ENCODE peak calls at places on chromosomes 7 and 10, in six cellular contexts. Q is transverse colon, J is bronchial epithelial cell, K is GM23248, T is mucosa of descending colon, I is skeletal muscle cell. R is an unnamed sample.

GRCh38 chr10:37010741-37011140 is 114.7 kb upstream of the ANKRD30A start:
- DNase-seq in Q (no peak), J (no peak), T (no peak), K (no peak), I (no peak), R (no peak)

GRCh38 chr10:110790913-110791525 is 80.7 kb upstream of the PDCD4 start:
- DNase-seq in I (no peak), J (no peak), T (no peak), Q (no peak), K (no peak), R (no peak)

GRCh38 chr7:71682841-71683341 is 550.9 kb downstream of the GALNT17 start:
- DNase-seq in Q (no peak), T (peak), J (no peak), I (no peak), K (no peak), R (no peak)

GRCh38 chr10:44180321-44181154 is 204.4 kb downstream of the CXCL12 start:
- DNase-seq in Q (no peak), K (peak), T (no peak), I (peak), J (no peak), R (no peak)

GRCh38 chr10:34576789-34577188 is 238.3 kb downstream of the PARD3 start:
- DNase-seq in Q (no peak), K (no peak), T (no peak), J (no peak), I (no peak), R (no peak)

GRCh38 chr10:121268363-121268762 is 329.9 kb downstream of the FGFR2 start:
- DNase-seq in K (no peak), T (peak), J (no peak), I (no peak), Q (no peak), R (no peak)

GRCh38 chr10:4355346-4355745 is 470.7 kb upstream of the AKR1E2 start:
- DNase-seq in Q (no peak), J (peak), T (no peak), I (no peak), K (no peak), R (no peak)

GRCh38 chr7:2821842-2822507 is 22.1 kb downstream of the GNA12 start:
- DNase-seq in K (peak), I (peak), Q (no peak), J (peak), T (no peak), R (no peak)

GRCh38 chr10:125881192-125881591 is at the start of gene DHX32:
- DNase-seq in K (no peak), J (no peak), Q (no peak), T (no peak), I (no peak), R (no peak)

GRCh38 chr7:151795168-151795754 is 81.7 kb downstream of the PRKAG2 start:
- DNase-seq in K (no peak), Q (no peak), T (no peak), J (no peak), I (no peak), R (no peak)

GRCh38 chr7:149741629-149742028 is 31.8 kb downstream of the ZNF467 start:
- DNase-seq in K (peak), T (no peak), J (no peak), I (no peak), Q (no peak), R (no peak)

GRCh38 chr7:68440870-68441269 is 1157.4 kb upstream of the AUTS2 start:
- DNase-seq in I (no peak), J (no peak), Q (no peak), T (no peak), K (no peak), R (no peak)

GRCh38 chr10:68697106-68697505 is 23.9 kb upstream of the CCAR1 start:
- DNase-seq in J (no peak), K (no peak), I (no peak), T (no peak), Q (no peak), R (no peak)

GRCh38 chr7:104225441-104225840 is 17.6 kb upstream of the ORC5 start:
- DNase-seq in J (no peak), I (no peak), K (no peak), Q (no peak), T (no peak), R (no peak)

GRCh38 chr7:127809285-127809702 is 157.3 kb downstream of the SND1 start:
- DNase-seq in I (peak), K (peak), T (no peak), J (peak), Q (no peak), R (no peak)

GRCh38 chr7:77651544-77652162 is 44.6 kb upstream of the RSBN1L start:
- DNase-seq in K (peak), Q (no peak), J (peak), I (no peak), T (peak), R (no peak)

GRCh38 chr10:5890519-5890878 is 456 bp downstream of the FBH1 start:
- DNase-seq in J (peak), Q (peak), K (peak), T (peak), I (no peak), R (peak)

GRCh38 chr7:44348300-44348699 is 22.9 kb upstream of the CAMK2B start:
- DNase-seq in T (no peak), J (peak), K (peak), I (no peak), Q (no peak), R (no peak)

GRCh38 chr7:150435390-150436073 is 14.9 kb upstream of the GIMAP8 start:
- DNase-seq in T (peak), I (no peak), K (no peak), J (no peak), Q (peak), R (peak)

GRCh38 chr10:11215468-11215867 is 197.8 kb downstream of the CELF2 start:
- DNase-seq in T (no peak), Q (no peak), I (no peak), K (no peak), J (no peak), R (no peak)

GRCh38 chr7:76066716-76067503 is 19.0 kb downstream of the MDH2 start:
- DNase-seq in K (no peak), T (no peak), J (no peak), Q (no peak), I (no peak), R (peak)

GRCh38 chr7:116942503-116942902 is 10.8 kb upstream of the ST7 start:
- DNase-seq in K (no peak), J (no peak), T (no peak), Q (no peak), I (no peak), R (no peak)

GRCh38 chr10:100554902-100555301 is 19.2 kb downstream of the HIF1AN start:
- DNase-seq in T (no peak), K (no peak), Q (no peak), I (no peak), J (no peak), R (no peak)

GRCh38 chr7:7861211-7861633 is 107.4 kb upstream of the GLCCI1 start:
- DNase-seq in I (peak), J (peak), Q (no peak), K (peak), T (no peak), R (no peak)

GRCh38 chr7:131544449-131545425 is 11.7 kb downstream of the PODXL start:
- DNase-seq in K (peak), T (no peak), Q (no peak), I (no peak), J (no peak), R (no peak)

GRCh38 chr7:46131916-46132795 is 211.1 kb upstream of the IGFBP3 start:
- DNase-seq in I (no peak), J (peak), T (no peak), K (peak), Q (no peak), R (no peak)

GRCh38 chr10:62626817-62627216 is 177.7 kb upstream of the ADO start:
- DNase-seq in I (no peak), K (peak), J (peak), T (no peak), Q (no peak), R (no peak)

GRCh38 chr10:28054211-28054888 is 55.5 kb upstream of the ODAD2 start:
- DNase-seq in K (peak), T (no peak), J (peak), I (peak), Q (no peak), R (no peak)

GRCh38 chr7:110507832-110508231 is 583.1 kb upstream of the LRRN3 start:
- DNase-seq in J (no peak), Q (no peak), K (no peak), T (no peak), I (no peak), R (peak)

GRCh38 chr10:91349381-91349780 is 60.8 kb upstream of the HECTD2 start:
- DNase-seq in I (peak), Q (no peak), T (no peak), J (peak), K (peak), R (no peak)

GRCh38 chr7:13016036-13016581 is 328.7 kb downstream of the ARL4A start:
- DNase-seq in Q (no peak), T (no peak), I (no peak), J (no peak), K (no peak), R (no peak)

GRCh38 chr10:72924351-72924750 is 30.3 kb downstream of the PLA2G12B start:
- DNase-seq in T (no peak), I (no peak), K (no peak), J (no peak), Q (no peak), R (no peak)

GRCh38 chr7:20191044-20191867 is 25.9 kb downstream of the MACC1 start:
- DNase-seq in K (no peak), Q (no peak), J (no peak), T (no peak), I (no peak), R (no peak)

GRCh38 chr7:91397099-91397498 is 132.9 kb downstream of the FZD1 start:
- DNase-seq in J (no peak), K (no peak), Q (no peak), T (no peak), I (no peak), R (no peak)

GRCh38 chr7:135879238-135879637 is 97.9 kb downstream of the MTPN start:
- DNase-seq in I (no peak), J (peak), Q (no peak), K (peak), T (no peak), R (no peak)

GRCh38 chr7:46542076-46542475 is 621.0 kb upstream of the IGFBP3 start:
- DNase-seq in K (no peak), I (no peak), T (no peak), J (no peak), Q (no peak), R (no peak)

GRCh38 chr10:113027230-113027573 is 77.2 kb downstream of the TCF7L2 start:
- DNase-seq in J (no peak), Q (no peak), K (no peak), I (no peak), T (no peak), R (no peak)

GRCh38 chr10:122513053-122513452 is 47.5 kb upstream of the DMBT1 start:
- DNase-seq in K (no peak), T (no peak), J (no peak), Q (no peak), I (no peak), R (no peak)

GRCh38 chr7:40306025-40306424 is 171.2 kb downstream of the SUGCT start:
- DNase-seq in J (no peak), Q (no peak), K (no peak), I (no peak), T (no peak), R (no peak)

GRCh38 chr10:72338180-72338579 is 16.5 kb downstream of the DNAJB12 start:
- DNase-seq in I (no peak), T (no peak), J (no peak), Q (no peak), K (no peak), R (peak)

GRCh38 chr10:102408728-102409603 is 9.6 kb downstream of the PSD start:
- DNase-seq in J (no peak), Q (peak), I (no peak), K (peak), T (no peak), R (no peak)
- H3K4me3 ChIP-seq in J (peak), Q (peak), I (peak), K (peak), T (no peak), R (no peak)

GRCh38 chr10:130191380-130191779 is 55.2 kb downstream of the GLRX3 start:
- DNase-seq in Q (no peak), K (no peak), J (no peak), I (no peak), T (no peak), R (no peak)

GRCh38 chr10:130189466-130190064 is 53.4 kb downstream of the GLRX3 start:
- DNase-seq in T (no peak), Q (no peak), I (no peak), K (no peak), J (no peak), R (no peak)

GRCh38 chr10:130190737-130191115 is 54.5 kb downstream of the GLRX3 start:
- DNase-seq in I (no peak), J (no peak), K (peak), Q (peak), T (no peak), R (no peak)

GRCh38 chr10:130188195-130189175 is 52.3 kb downstream of the GLRX3 start:
- DNase-seq in K (no peak), I (no peak), T (no peak), J (no peak), Q (no peak), R (no peak)

DNA sequence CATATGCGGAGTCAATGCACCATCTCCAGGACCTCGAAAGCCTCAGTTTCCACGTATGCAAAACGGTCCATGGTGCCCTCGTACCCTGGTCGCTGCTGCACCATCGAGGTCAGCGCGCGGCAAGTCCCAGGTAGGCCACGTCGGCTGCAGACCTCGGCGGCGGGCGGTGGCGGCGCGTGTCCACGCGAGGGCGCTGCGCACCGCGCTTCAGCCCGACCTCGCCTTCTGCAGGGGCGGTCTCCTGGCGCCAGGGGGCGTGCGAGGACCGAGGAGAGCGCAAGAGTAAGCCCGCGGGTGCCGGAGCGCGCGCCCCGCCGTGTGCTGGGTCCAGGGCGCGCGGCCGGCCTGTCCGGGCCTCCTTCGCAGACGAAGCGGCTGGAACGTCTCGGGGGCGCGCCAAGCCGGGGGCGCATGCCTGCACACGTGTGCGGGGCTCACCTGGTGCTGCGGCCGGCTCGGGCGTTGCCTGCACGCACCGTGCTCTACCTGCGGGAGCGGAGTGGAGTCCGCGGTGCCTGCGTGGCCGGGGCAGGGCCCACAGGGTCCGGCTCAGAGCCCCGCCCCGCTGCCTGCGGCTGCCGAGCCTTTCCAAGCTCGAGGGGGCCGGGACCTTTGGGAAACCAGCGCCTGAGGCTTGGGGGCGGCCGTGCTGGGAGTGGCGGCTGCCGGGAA is 54.0 kb downstream of the GLRX3 start:
- DNase-seq in J (peak), Q (peak), I (peak), T (peak), K (peak), R (peak)
- H3K4me3 ChIP-seq in J (peak), Q (peak), I (peak), T (peak), K (peak), R (peak)

DNA sequence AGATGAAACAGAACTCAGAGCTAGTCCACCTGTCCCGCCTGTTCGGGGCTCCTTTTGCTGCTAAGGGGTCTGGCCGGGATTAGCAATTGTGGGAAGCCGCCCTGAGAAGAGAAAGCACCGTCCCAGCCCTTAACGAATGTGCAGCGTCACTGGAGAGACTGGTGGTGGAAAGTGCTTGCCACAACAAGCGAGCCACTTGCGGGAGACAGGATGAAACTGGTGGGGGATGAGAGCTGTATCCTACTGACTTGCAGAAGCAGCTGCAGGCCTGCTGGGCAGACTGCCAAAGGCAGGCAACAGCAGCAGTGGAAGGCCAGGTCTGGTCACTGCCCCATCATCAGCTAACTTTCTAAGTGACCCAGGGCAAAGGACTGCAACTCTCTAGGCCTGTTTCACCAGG is 95.4 kb downstream of the FAM53B start:
- DNase-seq in I (peak), J (peak), T (peak), Q (peak), K (peak), R (peak)
- H3K4me3 ChIP-seq in I (no peak), J (no peak), T (no peak), Q (no peak), K (no peak), R (no peak)

GRCh38 chr7:141752634-141753033 is 11.3 kb upstream of the TAS2R3 start:
- DNase-seq in I (no peak), Q (no peak), K (no peak), J (no peak), T (no peak), R (no peak)
- H3K4me3 ChIP-seq in I (no peak), Q (no peak), K (no peak), J (no peak), T (no peak), R (no peak)

GRCh38 chr10:70622981-70623844 is 20.7 kb upstream of the PRF1 start:
- DNase-seq in K (peak), I (no peak), T (no peak), Q (no peak), J (no peak), R (no peak)
- H3K4me3 ChIP-seq in K (no peak), I (no peak), T (no peak), Q (no peak), J (no peak), R (no peak)

GRCh38 chr10:73940634-73941221 is 29.8 kb downstream of the PLAU start:
- DNase-seq in Q (peak), J (peak), T (peak), K (peak), I (no peak), R (peak)

GRCh38 chr10:73946253-73947145 is 35.6 kb downstream of the PLAU start:
- DNase-seq in I (no peak), J (peak), K (no peak), Q (no peak), T (no peak), R (no peak)

GRCh38 chr10:73944356-73945100 is 33.6 kb downstream of the PLAU start:
- DNase-seq in Q (no peak), T (no peak), J (no peak), K (no peak), I (no peak), R (no peak)

GRCh38 chr10:73937333-73938020 is 26.5 kb downstream of the PLAU start:
- DNase-seq in I (peak), Q (no peak), T (no peak), K (no peak), J (no peak), R (no peak)

DNA sequence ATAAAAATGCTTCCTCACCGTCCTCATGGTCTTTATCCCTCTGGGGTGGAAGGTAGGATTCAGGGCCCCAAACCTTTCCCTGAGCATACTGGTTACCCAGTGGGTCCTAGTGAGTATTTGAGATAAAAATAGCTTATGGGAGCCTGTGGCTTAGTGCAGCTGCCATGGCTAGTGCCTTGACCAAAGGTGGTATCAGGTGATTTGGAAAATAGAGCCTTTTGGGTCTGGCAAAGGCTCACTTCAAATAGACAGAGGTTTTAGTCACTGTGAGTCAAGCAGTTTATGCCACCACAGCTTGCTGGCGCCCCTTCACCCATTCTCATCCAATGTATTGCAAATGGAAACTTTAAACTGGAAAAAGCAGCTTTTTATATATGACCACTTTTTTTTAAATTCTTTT is 30.4 kb downstream of the PLAU start:
- DNase-seq in I (no peak), Q (no peak), J (no peak), K (peak), T (no peak), R (no peak)
- H3K4me3 ChIP-seq in I (no peak), Q (no peak), J (no peak), K (no peak), T (no peak), R (no peak)

GRCh38 chr7:92584953-92585352 is 5.2 kb downstream of the FAM133B start:
- DNase-seq in Q (no peak), K (no peak), I (no peak), T (no peak), J (peak), R (no peak)
- H3K4me3 ChIP-seq in Q (no peak), K (no peak), I (no peak), T (no peak), J (no peak), R (no peak)

DNA sequence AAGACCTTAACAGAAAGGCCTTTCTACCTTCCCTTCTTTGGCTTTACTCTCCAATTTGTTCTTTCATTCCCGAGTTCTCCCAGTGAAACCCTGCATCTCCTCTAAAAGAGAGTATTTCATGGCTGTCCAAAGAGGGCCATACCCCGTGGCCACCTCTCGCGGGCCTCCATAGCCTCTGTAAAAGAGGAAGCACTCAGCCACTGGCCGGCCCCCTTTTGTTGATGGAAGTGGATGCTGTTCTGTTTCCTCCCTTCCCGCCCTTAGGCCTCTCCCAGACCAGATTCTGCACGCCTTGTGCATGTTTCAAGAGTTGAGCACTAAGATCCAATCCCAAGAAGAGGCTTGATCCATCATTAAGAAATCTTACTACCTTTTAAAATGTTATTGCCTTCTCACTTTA is 6.7 kb upstream of the FEZF1 start:
- DNase-seq in J (no peak), T (no peak), K (no peak), I (no peak), Q (no peak), R (no peak)
- H3K4me3 ChIP-seq in J (no peak), T (no peak), K (no peak), I (no peak), Q (no peak), R (no peak)

R was measured in right lobe of liver.